ENCODE peak calls at places on chromosomes 2 and 18, in five cellular contexts. G is ovary, D is mammary epithelial cell, N is GM13976, L is neural crest cell. A is an unnamed sample.

GRCh38 chr2:58866040-58866439 is 624.9 kb upstream of the FANCL start:
- DNase-seq in G (no peak), D (no peak), N (no peak), L (no peak), A (no peak)

GRCh38 chr2:102428573-102428972 is 5.6 kb downstream of the IL18RAP start:
- DNase-seq in G (no peak), D (no peak), N (no peak), L (no peak), A (no peak)

GRCh38 chr2:126513033-126513432 is 142.9 kb upstream of the GYPC start:
- DNase-seq in G (no peak), D (no peak), N (no peak), L (no peak), A (no peak)

GRCh38 chr2:68832161-68832869 is 38.9 kb downstream of the BMP10 start:
- DNase-seq in G (peak), D (peak), N (peak), L (no peak), A (no peak)

GRCh38 chr2:138846216-138846821 is 66.1 kb upstream of the NXPH2 start:
- DNase-seq in G (no peak), D (peak), N (peak), L (no peak), A (no peak)

GRCh38 chr2:196331143-196331542 is 159.8 kb upstream of the STK17B start:
- DNase-seq in G (no peak), D (peak), N (no peak), L (no peak), A (no peak)

GRCh38 chr2:88933980-88934379 is 242.5 kb downstream of the RPIA start:
- DNase-seq in G (no peak), D (peak), N (no peak), L (no peak), A (no peak)

GRCh38 chr2:110807520-110807919 is 75.1 kb downstream of the ACOXL start:
- DNase-seq in G (no peak), D (no peak), N (no peak), L (no peak), A (no peak)

GRCh38 chr2:85846411-85846810 is 42.4 kb downstream of the ST3GAL5 start:
- DNase-seq in G (no peak), D (no peak), N (no peak), L (no peak), A (no peak)

GRCh38 chr2:78861546-78861945 is 164.0 kb upstream of the REG3G start:
- DNase-seq in G (no peak), D (no peak), N (peak), L (no peak), A (no peak)

GRCh38 chr2:167862787-167863186 is 384.6 kb downstream of the STK39 start:
- DNase-seq in G (no peak), D (peak), N (no peak), L (no peak), A (no peak)

GRCh38 chr2:117698287-117698686 is 116.2 kb upstream of the DDX18 start:
- DNase-seq in G (no peak), D (no peak), N (no peak), L (no peak), A (no peak)

GRCh38 chr2:20544093-20544747 is 97.3 kb downstream of the RHOB start:
- DNase-seq in G (no peak), D (no peak), N (no peak), L (no peak), A (no peak)

GRCh38 chr2:195590866-195591215 is 66.2 kb upstream of the SLC39A10 start:
- DNase-seq in G (no peak), D (no peak), N (no peak), L (no peak), A (no peak)

GRCh38 chr18:51490860-51491259 is 293.4 kb upstream of the MEX3C start:
- DNase-seq in G (no peak), D (peak), N (no peak), L (no peak), A (no peak)

GRCh38 chr2:225566798-225567197 is 167.3 kb downstream of the NYAP2 start:
- DNase-seq in G (no peak), D (peak), N (no peak), L (no peak), A (no peak)

GRCh38 chr2:113114224-113114945 is 13.0 kb upstream of the IL1RN start:
- DNase-seq in G (no peak), D (peak), N (no peak), L (no peak), A (no peak)

GRCh38 chr18:25062720-25063119 is 289.2 kb downstream of the ZNF521 start:
- DNase-seq in G (no peak), D (no peak), N (no peak), L (no peak), A (no peak)
- TF ChIP-seq CTCF in G (no peak), D (peak), N (no peak), L (no peak), A (no peak)

DNA sequence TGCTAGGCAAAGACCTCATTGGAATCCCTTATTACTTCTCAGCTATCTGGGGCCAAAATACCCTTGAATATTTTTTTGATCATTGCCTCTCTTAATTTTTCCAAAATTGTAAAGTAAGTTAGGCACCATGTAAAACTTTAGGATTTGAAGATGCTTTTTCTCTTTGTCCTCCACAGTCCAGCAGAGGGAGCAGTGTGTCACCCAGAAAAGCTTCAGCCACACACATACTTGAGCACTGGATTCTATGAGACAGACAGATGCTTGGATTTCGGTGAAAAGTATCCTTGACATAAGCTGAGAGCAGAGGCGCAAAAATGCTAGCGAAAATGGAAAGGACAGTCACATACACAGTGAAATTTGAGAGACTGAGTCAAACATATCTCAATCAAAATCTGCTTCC is 74.7 kb upstream of the KCNJ3 start:
- DNase-seq in G (no peak), D (peak), N (peak), L (peak), A (no peak)
- TF ChIP-seq CTCF in G (no peak), D (peak), N (peak), L (peak), A (no peak)

GRCh38 chr2:176826356-176826755 is 386.2 kb upstream of the HNRNPA3 start:
- DNase-seq in G (no peak), D (no peak), N (no peak), L (no peak), A (no peak)

GRCh38 chr2:176818653-176819052 is 393.9 kb upstream of the HNRNPA3 start:
- DNase-seq in G (no peak), D (no peak), N (no peak), L (no peak), A (no peak)

GRCh38 chr2:176822060-176822459 is 390.5 kb upstream of the HNRNPA3 start:
- DNase-seq in G (no peak), D (no peak), N (no peak), L (no peak), A (no peak)

GRCh38 chr2:176817061-176817565 is 395.5 kb upstream of the HNRNPA3 start:
- DNase-seq in G (no peak), D (no peak), N (no peak), L (no peak), A (no peak)

DNA sequence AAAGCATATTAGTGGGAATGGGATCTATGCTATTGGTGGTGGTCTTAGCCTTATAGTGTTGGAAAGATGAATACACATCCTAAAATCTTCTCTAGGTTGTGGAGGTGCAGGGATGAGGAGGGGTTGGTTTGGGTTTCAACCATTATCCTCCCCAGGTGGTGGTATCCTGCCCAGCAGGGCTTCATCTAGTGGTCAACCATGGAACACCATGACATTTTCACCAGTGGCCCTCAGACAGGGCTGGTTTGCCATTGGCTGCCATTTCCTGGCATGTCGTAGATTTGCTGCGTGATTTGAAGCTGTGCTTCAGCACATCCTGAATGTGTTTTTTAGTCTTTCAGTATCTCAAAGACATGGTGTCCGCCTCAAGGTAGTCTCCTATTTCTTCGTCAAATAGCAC is 391.2 kb upstream of the HNRNPA3 start:
- DNase-seq in G (no peak), D (no peak), N (no peak), L (no peak), A (no peak)
- TF ChIP-seq CTCF in G (no peak), D (no peak), N (no peak), L (no peak), A (no peak)

DNA sequence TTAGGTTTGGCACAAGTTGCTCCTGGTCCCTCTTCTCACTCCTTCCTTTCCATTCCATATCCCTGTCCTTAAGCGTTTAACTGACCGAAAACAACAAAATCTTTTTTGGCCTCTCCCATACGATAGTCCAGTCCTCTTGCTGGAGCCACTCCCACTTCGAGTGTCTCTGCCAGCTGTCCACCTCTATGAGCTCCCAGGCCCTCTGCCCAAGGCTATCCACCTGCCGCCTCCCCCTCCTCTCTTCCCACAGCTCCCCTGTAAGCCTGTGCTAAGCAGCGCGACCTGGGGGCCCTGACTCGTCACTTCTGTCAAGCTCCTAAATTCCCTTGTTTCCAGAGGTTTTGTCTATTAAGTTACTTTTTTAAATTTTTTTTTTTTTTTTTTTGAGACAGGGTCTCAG is 47.0 kb upstream of the FOSL2 start:
- DNase-seq in G (no peak), D (no peak), N (no peak), L (no peak), A (no peak)
- TF ChIP-seq CTCF in G (no peak), D (no peak), N (no peak), L (no peak), A (no peak)

GRCh38 chr2:69945900-69946299 is 15.5 kb downstream of the ASPRV1 start:
- DNase-seq in G (no peak), D (peak), N (no peak), L (no peak), A (no peak)
- TF ChIP-seq CTCF in G (no peak), D (no peak), N (no peak), L (no peak), A (no peak)

GRCh38 chr2:207734264-207734635 is 22.8 kb downstream of the CCNYL1 start:
- DNase-seq in G (no peak), D (no peak), N (no peak), L (no peak), A (no peak)
- TF ChIP-seq CTCF in G (no peak), D (peak), N (no peak), L (peak), A (no peak)

DNA sequence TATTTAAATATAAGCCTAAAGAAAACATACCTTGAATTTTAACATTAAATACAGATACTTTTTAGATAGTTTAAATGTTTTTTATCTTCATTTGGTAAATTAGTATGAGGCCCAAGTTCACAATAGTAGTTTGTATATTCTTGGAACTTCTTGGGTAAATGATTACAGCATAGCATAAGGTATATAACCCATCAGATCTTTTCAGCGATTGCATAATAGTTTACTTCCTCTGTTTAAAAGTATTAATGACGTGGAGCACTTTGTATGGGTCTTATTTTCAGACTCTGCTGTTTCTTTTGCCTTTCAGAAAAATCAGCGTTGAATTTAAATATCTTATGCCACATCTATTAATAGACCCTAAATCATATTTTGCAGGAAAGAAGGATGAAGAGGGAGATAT is 60.2 kb downstream of the CHRNA1 start:
- DNase-seq in G (no peak), D (no peak), N (no peak), L (no peak), A (no peak)
- TF ChIP-seq CTCF in G (no peak), D (no peak), N (no peak), L (no peak), A (no peak)

DNA sequence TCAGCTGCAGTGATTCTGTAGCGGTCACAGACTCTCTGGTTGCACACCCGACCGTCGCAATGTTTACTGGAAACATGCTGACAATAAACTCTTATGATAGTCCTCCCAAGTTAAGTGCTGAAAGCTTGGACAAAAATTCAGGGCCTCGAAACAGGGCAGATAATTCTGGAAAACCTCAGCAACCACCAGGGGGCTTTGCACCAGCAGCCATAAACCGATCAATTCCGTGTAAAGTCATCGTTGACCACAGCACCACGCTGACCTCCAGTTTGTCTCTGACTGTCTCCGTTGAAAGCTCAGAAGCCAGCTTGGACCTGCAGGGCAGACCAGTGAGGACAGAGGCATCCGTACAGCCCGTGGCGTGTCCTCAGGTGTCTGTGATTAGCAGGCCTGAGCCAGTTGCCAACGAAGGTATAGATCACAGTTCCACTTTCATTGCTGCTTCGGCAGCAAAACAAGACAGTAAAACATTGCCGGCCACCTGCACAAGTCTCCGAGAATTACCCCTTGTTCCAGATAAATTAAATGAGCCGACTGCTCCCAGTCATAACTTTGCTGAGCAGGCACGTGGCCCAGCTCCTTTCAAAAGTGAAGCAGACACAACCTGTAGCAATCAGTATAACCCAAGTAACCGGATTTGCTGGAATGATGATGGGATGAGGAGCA is 166.1 kb downstream of the ASXL3 start:
- DNase-seq in G (no peak), D (no peak), N (no peak), L (no peak), A (no peak)
- TF ChIP-seq CTCF in G (no peak), D (no peak), N (no peak), L (peak), A (no peak)